ENCODE peak calls at places on chromosomes 11 and 22, in four cellular contexts. One of them, this sample, is unnamed.

GRCh38 chr11:123560001-123560400 is 94.4 kb downstream of the SCN3B start:
- DNase-seq in activated T-helper 9 cell treated with anti-CD3 and anti-CD28 coated beads, Interleukin-2, amount 50 U/mL, for 16 hours: no peak
- DNase-seq in activated CD4-positive, alpha-beta T cell treated with anti-CD3 and anti-CD28 coated beads, Interleukin-2, amount 50 U/mL, for 48 hours: peak
- DNase-seq in nucleus accumbens: peak
- DNase-seq in this sample: no peak

GRCh38 chr22:35451602-35452001 is 51.7 kb downstream of the MCM5 start:
- DNase-seq in nucleus accumbens: no peak
- DNase-seq in activated T-helper 9 cell treated with anti-CD3 and anti-CD28 coated beads, Interleukin-2, amount 50 U/mL, for 16 hours: no peak
- DNase-seq in activated CD4-positive, alpha-beta T cell treated with anti-CD3 and anti-CD28 coated beads, Interleukin-2, amount 50 U/mL, for 48 hours: no peak
- DNase-seq in this sample: no peak

GRCh38 chr11:88105952-88106351 is 69.3 kb downstream of the RAB38 start:
- DNase-seq in activated CD4-positive, alpha-beta T cell treated with anti-CD3 and anti-CD28 coated beads, Interleukin-2, amount 50 U/mL, for 48 hours: no peak
- DNase-seq in activated T-helper 9 cell treated with anti-CD3 and anti-CD28 coated beads, Interleukin-2, amount 50 U/mL, for 16 hours: no peak
- DNase-seq in nucleus accumbens: no peak
- DNase-seq in this sample: no peak

GRCh38 chr11:31802609-31802989 is 8.5 kb downstream of the PAX6 start:
- DNase-seq in nucleus accumbens: no peak
- DNase-seq in activated CD4-positive, alpha-beta T cell treated with anti-CD3 and anti-CD28 coated beads, Interleukin-2, amount 50 U/mL, for 48 hours: no peak
- DNase-seq in activated T-helper 9 cell treated with anti-CD3 and anti-CD28 coated beads, Interleukin-2, amount 50 U/mL, for 16 hours: no peak
- DNase-seq in this sample: no peak

GRCh38 chr11:118216621-118217526 is 7.9 kb downstream of the JAML start:
- DNase-seq in nucleus accumbens: no peak
- DNase-seq in activated CD4-positive, alpha-beta T cell treated with anti-CD3 and anti-CD28 coated beads, Interleukin-2, amount 50 U/mL, for 48 hours: peak
- DNase-seq in activated T-helper 9 cell treated with anti-CD3 and anti-CD28 coated beads, Interleukin-2, amount 50 U/mL, for 16 hours: peak
- DNase-seq in this sample: no peak

GRCh38 chr11:61477734-61478148 is 30.8 kb upstream of the LRRC10B start:
- DNase-seq in nucleus accumbens: no peak
- DNase-seq in activated CD4-positive, alpha-beta T cell treated with anti-CD3 and anti-CD28 coated beads, Interleukin-2, amount 50 U/mL, for 48 hours: peak
- DNase-seq in activated T-helper 9 cell treated with anti-CD3 and anti-CD28 coated beads, Interleukin-2, amount 50 U/mL, for 16 hours: peak
- DNase-seq in this sample: no peak

GRCh38 chr11:17738350-17739207 is 4.0 kb downstream of the KCNC1 start:
- DNase-seq in activated T-helper 9 cell treated with anti-CD3 and anti-CD28 coated beads, Interleukin-2, amount 50 U/mL, for 16 hours: no peak
- DNase-seq in nucleus accumbens: no peak
- DNase-seq in activated CD4-positive, alpha-beta T cell treated with anti-CD3 and anti-CD28 coated beads, Interleukin-2, amount 50 U/mL, for 48 hours: no peak
- DNase-seq in this sample: no peak

GRCh38 chr11:3865388-3866193 is 10.1 kb downstream of the STIM1 start:
- DNase-seq in activated CD4-positive, alpha-beta T cell treated with anti-CD3 and anti-CD28 coated beads, Interleukin-2, amount 50 U/mL, for 48 hours: no peak
- DNase-seq in nucleus accumbens: no peak
- DNase-seq in activated T-helper 9 cell treated with anti-CD3 and anti-CD28 coated beads, Interleukin-2, amount 50 U/mL, for 16 hours: no peak
- DNase-seq in this sample: no peak

GRCh38 chr11:34792814-34793241 is 123.4 kb downstream of the APIP start:
- DNase-seq in nucleus accumbens: no peak
- DNase-seq in activated T-helper 9 cell treated with anti-CD3 and anti-CD28 coated beads, Interleukin-2, amount 50 U/mL, for 16 hours: no peak
- DNase-seq in activated CD4-positive, alpha-beta T cell treated with anti-CD3 and anti-CD28 coated beads, Interleukin-2, amount 50 U/mL, for 48 hours: no peak
- DNase-seq in this sample: no peak

GRCh38 chr11:45280449-45280848 is 5.7 kb downstream of the SYT13 start:
- DNase-seq in activated CD4-positive, alpha-beta T cell treated with anti-CD3 and anti-CD28 coated beads, Interleukin-2, amount 50 U/mL, for 48 hours: no peak
- DNase-seq in activated T-helper 9 cell treated with anti-CD3 and anti-CD28 coated beads, Interleukin-2, amount 50 U/mL, for 16 hours: no peak
- DNase-seq in nucleus accumbens: no peak
- DNase-seq in this sample: no peak

GRCh38 chr22:47128216-47129215 is 366.1 kb downstream of the TBC1D22A start:
- DNase-seq in nucleus accumbens: no peak
- DNase-seq in activated T-helper 9 cell treated with anti-CD3 and anti-CD28 coated beads, Interleukin-2, amount 50 U/mL, for 16 hours: no peak
- DNase-seq in activated CD4-positive, alpha-beta T cell treated with anti-CD3 and anti-CD28 coated beads, Interleukin-2, amount 50 U/mL, for 48 hours: no peak
- DNase-seq in this sample: no peak

GRCh38 chr11:47412152-47412746 is 3.9 kb downstream of the SLC39A13 start:
- DNase-seq in nucleus accumbens: no peak
- DNase-seq in activated CD4-positive, alpha-beta T cell treated with anti-CD3 and anti-CD28 coated beads, Interleukin-2, amount 50 U/mL, for 48 hours: peak
- DNase-seq in activated T-helper 9 cell treated with anti-CD3 and anti-CD28 coated beads, Interleukin-2, amount 50 U/mL, for 16 hours: peak
- DNase-seq in this sample: no peak

This sample was measured in CMK.